ENCODE peak calls at places on chromosomes 11 and 22, in eight cellular contexts. One of them, this sample, is unnamed.

GRCh38 chr11:105723269-105723668 is 113.4 kb downstream of the GRIA4 start:
- DNase-seq in activated naive CD8-positive, alpha-beta T cell treated with anti-CD3 and anti-CD28 coated beads for 36 hours: no peak
- DNase-seq in Calu3: no peak
- DNase-seq in pons: no peak
- DNase-seq in NCI-H345: no peak
- DNase-seq in neural progenitor cell: no peak
- DNase-seq in fibroblast of mammary gland: no peak
- DNase-seq in GF-D8: no peak
- DNase-seq in this sample: no peak

GRCh38 chr11:17972987-17973386 is 39.9 kb downstream of the SERGEF start:
- DNase-seq in activated naive CD8-positive, alpha-beta T cell treated with anti-CD3 and anti-CD28 coated beads for 36 hours: no peak
- DNase-seq in Calu3: peak; percentile 32
- DNase-seq in pons: no peak
- DNase-seq in NCI-H345: no peak
- DNase-seq in neural progenitor cell: peak; percentile 80
- DNase-seq in fibroblast of mammary gland: peak; percentile 95
- DNase-seq in GF-D8: no peak
- DNase-seq in this sample: peak; percentile 98

GRCh38 chr11:3609416-3610265 is 32.2 kb downstream of the ART5 start:
- DNase-seq in activated naive CD8-positive, alpha-beta T cell treated with anti-CD3 and anti-CD28 coated beads for 36 hours: peak; percentile 11
- DNase-seq in Calu3: peak; percentile 66
- DNase-seq in pons: peak; percentile 14
- DNase-seq in NCI-H345: peak; percentile 47
- DNase-seq in neural progenitor cell: peak; percentile 61
- DNase-seq in fibroblast of mammary gland: peak; percentile 42
- DNase-seq in GF-D8: no peak
- DNase-seq in this sample: peak; percentile 25

GRCh38 chr11:12845739-12846358 is 163.3 kb upstream of the RASSF10 start:
- DNase-seq in activated naive CD8-positive, alpha-beta T cell treated with anti-CD3 and anti-CD28 coated beads for 36 hours: no peak
- DNase-seq in Calu3: peak; percentile 57
- DNase-seq in pons: peak; percentile 71
- DNase-seq in NCI-H345: peak; percentile 96
- DNase-seq in neural progenitor cell: peak; percentile 72
- DNase-seq in fibroblast of mammary gland: peak; percentile 43
- DNase-seq in GF-D8: no peak
- DNase-seq in this sample: peak; percentile 47

GRCh38 chr22:46803031-46803880 is 40.8 kb downstream of the TBC1D22A start:
- DNase-seq in activated naive CD8-positive, alpha-beta T cell treated with anti-CD3 and anti-CD28 coated beads for 36 hours: peak; percentile 70
- DNase-seq in Calu3: peak; percentile 69
- DNase-seq in pons: no peak
- DNase-seq in NCI-H345: peak; percentile 23
- DNase-seq in neural progenitor cell: peak; percentile 68
- DNase-seq in fibroblast of mammary gland: peak; percentile 24
- DNase-seq in GF-D8: no peak
- DNase-seq in this sample: no peak

GRCh38 chr11:69301491-69302401 is 7.8 kb downstream of the MYEOV start:
- DNase-seq in activated naive CD8-positive, alpha-beta T cell treated with anti-CD3 and anti-CD28 coated beads for 36 hours: peak; percentile 32
- DNase-seq in Calu3: peak; percentile 94
- DNase-seq in pons: no peak
- DNase-seq in NCI-H345: no peak
- DNase-seq in neural progenitor cell: no peak
- DNase-seq in fibroblast of mammary gland: peak; percentile 90
- DNase-seq in GF-D8: no peak
- DNase-seq in this sample: peak; percentile 99

GRCh38 chr11:38543311-38543710 is 1945.3 kb upstream of the RAG2 start:
- DNase-seq in activated naive CD8-positive, alpha-beta T cell treated with anti-CD3 and anti-CD28 coated beads for 36 hours: no peak
- DNase-seq in Calu3: no peak
- DNase-seq in pons: no peak
- DNase-seq in NCI-H345: no peak
- DNase-seq in neural progenitor cell: no peak
- DNase-seq in fibroblast of mammary gland: peak; percentile 2
- DNase-seq in GF-D8: no peak
- DNase-seq in this sample: peak; percentile 77

GRCh38 chr11:102430158-102430836 is 22.3 kb downstream of the TMEM123 start:
- DNase-seq in activated naive CD8-positive, alpha-beta T cell treated with anti-CD3 and anti-CD28 coated beads for 36 hours: no peak
- DNase-seq in Calu3: no peak
- DNase-seq in pons: no peak
- DNase-seq in NCI-H345: no peak
- DNase-seq in neural progenitor cell: no peak
- DNase-seq in fibroblast of mammary gland: peak; percentile 44
- DNase-seq in GF-D8: peak; percentile 54
- DNase-seq in this sample: peak; percentile 46

GRCh38 chr11:46657186-46657585 is 39.8 kb downstream of the ATG13 start:
- DNase-seq in activated naive CD8-positive, alpha-beta T cell treated with anti-CD3 and anti-CD28 coated beads for 36 hours: no peak
- DNase-seq in Calu3: no peak
- DNase-seq in pons: no peak
- DNase-seq in NCI-H345: no peak
- DNase-seq in neural progenitor cell: no peak
- DNase-seq in fibroblast of mammary gland: no peak
- DNase-seq in GF-D8: no peak
- DNase-seq in this sample: no peak

GRCh38 chr11:117876341-117877119 is at the start of gene FXYD6:
- DNase-seq in activated naive CD8-positive, alpha-beta T cell treated with anti-CD3 and anti-CD28 coated beads for 36 hours: peak; percentile 27
- DNase-seq in Calu3: no peak
- DNase-seq in pons: no peak
- DNase-seq in NCI-H345: peak; percentile 72
- DNase-seq in neural progenitor cell: peak; percentile 92
- DNase-seq in fibroblast of mammary gland: no peak
- DNase-seq in GF-D8: no peak
- DNase-seq in this sample: peak; percentile 22

GRCh38 chr11:122097419-122098001 is 18.5 kb downstream of the BLID start:
- DNase-seq in activated naive CD8-positive, alpha-beta T cell treated with anti-CD3 and anti-CD28 coated beads for 36 hours: no peak
- DNase-seq in Calu3: no peak
- DNase-seq in pons: peak; percentile 72
- DNase-seq in NCI-H345: peak; percentile 66
- DNase-seq in neural progenitor cell: peak; percentile 16
- DNase-seq in fibroblast of mammary gland: peak; percentile 65
- DNase-seq in GF-D8: no peak
- DNase-seq in this sample: peak; percentile 66

GRCh38 chr22:29313126-29314071 is 2.1 kb downstream of the RASL10A start:
- DNase-seq in activated naive CD8-positive, alpha-beta T cell treated with anti-CD3 and anti-CD28 coated beads for 36 hours: peak; percentile 60
- DNase-seq in Calu3: no peak
- DNase-seq in pons: peak; percentile 49
- DNase-seq in NCI-H345: no peak
- DNase-seq in neural progenitor cell: peak; percentile 68
- DNase-seq in fibroblast of mammary gland: peak; percentile 56
- DNase-seq in GF-D8: no peak
- DNase-seq in this sample: no peak

GRCh38 chr11:130433357-130433756 is 4.9 kb upstream of the ADAMTS8 start:
- DNase-seq in activated naive CD8-positive, alpha-beta T cell treated with anti-CD3 and anti-CD28 coated beads for 36 hours: no peak
- DNase-seq in Calu3: no peak
- DNase-seq in pons: no peak
- DNase-seq in NCI-H345: no peak
- DNase-seq in neural progenitor cell: no peak
- DNase-seq in fibroblast of mammary gland: no peak
- DNase-seq in GF-D8: no peak
- DNase-seq in this sample: no peak

GRCh38 chr22:44347098-44347497 is 34.3 kb upstream of the SHISAL1 start:
- DNase-seq in activated naive CD8-positive, alpha-beta T cell treated with anti-CD3 and anti-CD28 coated beads for 36 hours: no peak
- DNase-seq in Calu3: no peak
- DNase-seq in pons: no peak
- DNase-seq in NCI-H345: no peak
- DNase-seq in neural progenitor cell: no peak
- DNase-seq in fibroblast of mammary gland: no peak
- DNase-seq in GF-D8: no peak
- DNase-seq in this sample: no peak

GRCh38 chr22:39417641-39418040 is 18.1 kb downstream of the TAB1 start:
- DNase-seq in activated naive CD8-positive, alpha-beta T cell treated with anti-CD3 and anti-CD28 coated beads for 36 hours: no peak
- DNase-seq in Calu3: no peak
- DNase-seq in pons: no peak
- DNase-seq in NCI-H345: no peak
- DNase-seq in neural progenitor cell: no peak
- DNase-seq in fibroblast of mammary gland: no peak
- DNase-seq in GF-D8: no peak
- DNase-seq in this sample: no peak

GRCh38 chr11:106787454-106787853 is 230.8 kb downstream of the GUCY1A2 start:
- DNase-seq in activated naive CD8-positive, alpha-beta T cell treated with anti-CD3 and anti-CD28 coated beads for 36 hours: no peak
- DNase-seq in Calu3: no peak
- DNase-seq in pons: no peak
- DNase-seq in NCI-H345: no peak
- DNase-seq in neural progenitor cell: no peak
- DNase-seq in fibroblast of mammary gland: no peak
- DNase-seq in GF-D8: no peak
- DNase-seq in this sample: no peak

GRCh38 chr11:111378773-111379499 is at the start of gene POU2AF1:
- DNase-seq in activated naive CD8-positive, alpha-beta T cell treated with anti-CD3 and anti-CD28 coated beads for 36 hours: peak; percentile 84
- DNase-seq in Calu3: no peak
- DNase-seq in pons: no peak
- DNase-seq in NCI-H345: no peak
- DNase-seq in neural progenitor cell: no peak
- DNase-seq in fibroblast of mammary gland: peak; percentile 79
- DNase-seq in GF-D8: no peak
- DNase-seq in this sample: no peak

GRCh38 chr11:119109843-119110242 is 2.7 kb downstream of the C2CD2L start:
- DNase-seq in activated naive CD8-positive, alpha-beta T cell treated with anti-CD3 and anti-CD28 coated beads for 36 hours: no peak
- DNase-seq in Calu3: no peak
- DNase-seq in pons: no peak
- DNase-seq in NCI-H345: no peak
- DNase-seq in neural progenitor cell: no peak
- DNase-seq in fibroblast of mammary gland: no peak
- DNase-seq in GF-D8: no peak
- DNase-seq in this sample: no peak

GRCh38 chr11:63906585-63906984 is 10.4 kb downstream of the RCOR2 start:
- DNase-seq in activated naive CD8-positive, alpha-beta T cell treated with anti-CD3 and anti-CD28 coated beads for 36 hours: peak; percentile 48
- DNase-seq in Calu3: peak; percentile 35
- DNase-seq in pons: no peak
- DNase-seq in NCI-H345: no peak
- DNase-seq in neural progenitor cell: peak; percentile 52
- DNase-seq in fibroblast of mammary gland: no peak
- DNase-seq in GF-D8: no peak
- DNase-seq in this sample: peak; percentile 15

GRCh38 chr11:67373916-67374570 is 645 bp upstream of the CLCF1 start:
- DNase-seq in activated naive CD8-positive, alpha-beta T cell treated with anti-CD3 and anti-CD28 coated beads for 36 hours: peak; percentile 56
- DNase-seq in Calu3: peak; percentile 96
- DNase-seq in pons: no peak
- DNase-seq in NCI-H345: no peak
- DNase-seq in neural progenitor cell: peak; percentile 89
- DNase-seq in fibroblast of mammary gland: peak; percentile 99
- DNase-seq in GF-D8: peak; percentile 46
- DNase-seq in this sample: peak; percentile 97

GRCh38 chr11:46239801-46240061 is 37.7 kb upstream of the CREB3L1 start:
- DNase-seq in activated naive CD8-positive, alpha-beta T cell treated with anti-CD3 and anti-CD28 coated beads for 36 hours: no peak
- DNase-seq in Calu3: no peak
- DNase-seq in pons: no peak
- DNase-seq in NCI-H345: peak; percentile 49
- DNase-seq in neural progenitor cell: no peak
- DNase-seq in fibroblast of mammary gland: peak; percentile 76
- DNase-seq in GF-D8: no peak
- DNase-seq in this sample: peak; percentile 42

GRCh38 chr22:48089601-48090331 is 1327.3 kb downstream of the TBC1D22A start:
- DNase-seq in activated naive CD8-positive, alpha-beta T cell treated with anti-CD3 and anti-CD28 coated beads for 36 hours: no peak
- DNase-seq in Calu3: no peak
- DNase-seq in pons: no peak
- DNase-seq in NCI-H345: no peak
- DNase-seq in neural progenitor cell: no peak
- DNase-seq in fibroblast of mammary gland: peak; percentile 1
- DNase-seq in GF-D8: no peak
- DNase-seq in this sample: no peak

GRCh38 chr11:118081241-118081958 is 4.5 kb downstream of the TMPRSS4 start:
- DNase-seq in activated naive CD8-positive, alpha-beta T cell treated with anti-CD3 and anti-CD28 coated beads for 36 hours: no peak
- DNase-seq in Calu3: no peak
- DNase-seq in pons: no peak
- DNase-seq in NCI-H345: no peak
- DNase-seq in neural progenitor cell: no peak
- DNase-seq in fibroblast of mammary gland: no peak
- DNase-seq in GF-D8: no peak
- DNase-seq in this sample: peak; percentile 1

GRCh38 chr22:39392341-39392948 is 7.1 kb upstream of the TAB1 start:
- DNase-seq in activated naive CD8-positive, alpha-beta T cell treated with anti-CD3 and anti-CD28 coated beads for 36 hours: no peak
- DNase-seq in Calu3: no peak
- DNase-seq in pons: no peak
- DNase-seq in NCI-H345: no peak
- DNase-seq in neural progenitor cell: no peak
- DNase-seq in fibroblast of mammary gland: no peak
- DNase-seq in GF-D8: no peak
- DNase-seq in this sample: no peak

GRCh38 chr11:114348200-114349191 is 51.8 kb downstream of the C11orf71 start:
- DNase-seq in activated naive CD8-positive, alpha-beta T cell treated with anti-CD3 and anti-CD28 coated beads for 36 hours: peak; percentile 8
- DNase-seq in Calu3: peak; percentile 59
- DNase-seq in pons: peak; percentile 78
- DNase-seq in NCI-H345: peak; percentile 25
- DNase-seq in neural progenitor cell: peak; percentile 64
- DNase-seq in fibroblast of mammary gland: peak; percentile 77
- DNase-seq in GF-D8: peak; percentile 44
- DNase-seq in this sample: peak; percentile 77

GRCh38 chr22:49420651-49421050 is 407.0 kb downstream of the BRD1 start:
- DNase-seq in activated naive CD8-positive, alpha-beta T cell treated with anti-CD3 and anti-CD28 coated beads for 36 hours: no peak
- DNase-seq in Calu3: no peak
- DNase-seq in pons: no peak
- DNase-seq in NCI-H345: no peak
- DNase-seq in neural progenitor cell: no peak
- DNase-seq in fibroblast of mammary gland: no peak
- DNase-seq in GF-D8: no peak
- DNase-seq in this sample: no peak

GRCh38 chr22:19875531-19876313 is 21.0 kb upstream of the GNB1L start:
- DNase-seq in activated naive CD8-positive, alpha-beta T cell treated with anti-CD3 and anti-CD28 coated beads for 36 hours: no peak
- DNase-seq in Calu3: no peak
- DNase-seq in pons: no peak
- DNase-seq in NCI-H345: no peak
- DNase-seq in neural progenitor cell: peak; percentile 1
- DNase-seq in fibroblast of mammary gland: no peak
- DNase-seq in GF-D8: no peak
- DNase-seq in this sample: no peak

GRCh38 chr11:46513934-46514342 is 79.9 kb downstream of the AMBRA1 start:
- DNase-seq in activated naive CD8-positive, alpha-beta T cell treated with anti-CD3 and anti-CD28 coated beads for 36 hours: no peak
- DNase-seq in Calu3: no peak
- DNase-seq in pons: peak; percentile 31
- DNase-seq in NCI-H345: peak; percentile 81
- DNase-seq in neural progenitor cell: no peak
- DNase-seq in fibroblast of mammary gland: peak; percentile 49
- DNase-seq in GF-D8: no peak
- DNase-seq in this sample: no peak

GRCh38 chr11:3807856-3808845 is at the start of gene PGAP2:
- DNase-seq in activated naive CD8-positive, alpha-beta T cell treated with anti-CD3 and anti-CD28 coated beads for 36 hours: peak; percentile 72
- DNase-seq in Calu3: peak; percentile 69
- DNase-seq in pons: peak; percentile 58
- DNase-seq in NCI-H345: peak; percentile 83
- DNase-seq in neural progenitor cell: peak; percentile 91
- DNase-seq in fibroblast of mammary gland: peak; percentile 47
- DNase-seq in GF-D8: peak; percentile 15
- DNase-seq in this sample: peak; percentile 51

GRCh38 chr11:10500757-10501684 is 40.0 kb downstream of the RNF141 start:
- DNase-seq in activated naive CD8-positive, alpha-beta T cell treated with anti-CD3 and anti-CD28 coated beads for 36 hours: no peak
- DNase-seq in Calu3: no peak
- DNase-seq in pons: no peak
- DNase-seq in NCI-H345: no peak
- DNase-seq in neural progenitor cell: no peak
- DNase-seq in fibroblast of mammary gland: no peak
- DNase-seq in GF-D8: no peak
- DNase-seq in this sample: no peak

GRCh38 chr11:69204246-69205124 is 48.8 kb downstream of the SMIM38 start:
- DNase-seq in activated naive CD8-positive, alpha-beta T cell treated with anti-CD3 and anti-CD28 coated beads for 36 hours: no peak
- DNase-seq in Calu3: no peak
- DNase-seq in pons: no peak
- DNase-seq in NCI-H345: no peak
- DNase-seq in neural progenitor cell: no peak
- DNase-seq in fibroblast of mammary gland: no peak
- DNase-seq in GF-D8: no peak
- DNase-seq in this sample: no peak